ENCODE peak calls at places on chromosome 13, in seven cellular contexts. One of them, this sample, is unnamed.

GRCh38 chr13:46071590-46072249 is 19.2 kb upstream of the ZC3H13 start:
- DNase-seq in stimulated activated naive CD4-positive, alpha-beta T cell: no peak
- DNase-seq in memory B cell: no peak
- DNase-seq in stimulated activated CD8-positive, alpha-beta memory T cell treated with anti-CD3 and anti-CD28 coated beads, Interleukin-7, amount 100 ng/mL, for 1 hour: no peak
- DNase-seq in EL: no peak
- DNase-seq in iris pigment epithelial cell: no peak
- DNase-seq in activated CD4-positive, alpha-beta T cell treated with anti-CD3 and anti-CD28 coated beads, Interleukin-2, amount 10 ng/mL, durations not matched to agents 7 days and 5 days: no peak
- DNase-seq in this sample: no peak

GRCh38 chr13:53064721-53065120 is 36.1 kb downstream of the OLFM4 start:
- DNase-seq in stimulated activated naive CD4-positive, alpha-beta T cell: no peak
- DNase-seq in activated CD4-positive, alpha-beta T cell treated with anti-CD3 and anti-CD28 coated beads, Interleukin-2, amount 10 ng/mL, durations not matched to agents 7 days and 5 days: no peak
- DNase-seq in EL: no peak
- DNase-seq in memory B cell: no peak
- DNase-seq in iris pigment epithelial cell: no peak
- DNase-seq in stimulated activated CD8-positive, alpha-beta memory T cell treated with anti-CD3 and anti-CD28 coated beads, Interleukin-7, amount 100 ng/mL, for 1 hour: no peak
- DNase-seq in this sample: no peak

GRCh38 chr13:61960981-61961380 is 545.3 kb upstream of the PCDH20 start:
- DNase-seq in iris pigment epithelial cell: no peak
- DNase-seq in stimulated activated CD8-positive, alpha-beta memory T cell treated with anti-CD3 and anti-CD28 coated beads, Interleukin-7, amount 100 ng/mL, for 1 hour: no peak
- DNase-seq in stimulated activated naive CD4-positive, alpha-beta T cell: no peak
- DNase-seq in activated CD4-positive, alpha-beta T cell treated with anti-CD3 and anti-CD28 coated beads, Interleukin-2, amount 10 ng/mL, durations not matched to agents 7 days and 5 days: no peak
- DNase-seq in memory B cell: no peak
- DNase-seq in EL: no peak
- DNase-seq in this sample: no peak

GRCh38 chr13:76638882-76639281 is 247.3 kb downstream of the KCTD12 start:
- DNase-seq in memory B cell: no peak
- DNase-seq in EL: no peak
- DNase-seq in stimulated activated CD8-positive, alpha-beta memory T cell treated with anti-CD3 and anti-CD28 coated beads, Interleukin-7, amount 100 ng/mL, for 1 hour: no peak
- DNase-seq in activated CD4-positive, alpha-beta T cell treated with anti-CD3 and anti-CD28 coated beads, Interleukin-2, amount 10 ng/mL, durations not matched to agents 7 days and 5 days: no peak
- DNase-seq in iris pigment epithelial cell: peak
- DNase-seq in stimulated activated naive CD4-positive, alpha-beta T cell: no peak
- DNase-seq in this sample: no peak

GRCh38 chr13:60146491-60146890 is 17.2 kb downstream of the DIAPH3 start:
- DNase-seq in EL: peak
- DNase-seq in iris pigment epithelial cell: peak
- DNase-seq in activated CD4-positive, alpha-beta T cell treated with anti-CD3 and anti-CD28 coated beads, Interleukin-2, amount 10 ng/mL, durations not matched to agents 7 days and 5 days: no peak
- DNase-seq in memory B cell: no peak
- DNase-seq in stimulated activated CD8-positive, alpha-beta memory T cell treated with anti-CD3 and anti-CD28 coated beads, Interleukin-7, amount 100 ng/mL, for 1 hour: no peak
- DNase-seq in stimulated activated naive CD4-positive, alpha-beta T cell: no peak
- DNase-seq in this sample: no peak

GRCh38 chr13:32824671-32825070 is 191.6 kb upstream of the KL start:
- DNase-seq in memory B cell: no peak
- DNase-seq in EL: peak
- DNase-seq in iris pigment epithelial cell: peak
- DNase-seq in activated CD4-positive, alpha-beta T cell treated with anti-CD3 and anti-CD28 coated beads, Interleukin-2, amount 10 ng/mL, durations not matched to agents 7 days and 5 days: no peak
- DNase-seq in stimulated activated naive CD4-positive, alpha-beta T cell: no peak
- DNase-seq in stimulated activated CD8-positive, alpha-beta memory T cell treated with anti-CD3 and anti-CD28 coated beads, Interleukin-7, amount 100 ng/mL, for 1 hour: no peak
- DNase-seq in this sample: no peak

GRCh38 chr13:88042489-88042888 is 371.3 kb downstream of the SLITRK5 start:
- DNase-seq in stimulated activated naive CD4-positive, alpha-beta T cell: no peak
- DNase-seq in memory B cell: no peak
- DNase-seq in EL: peak
- DNase-seq in activated CD4-positive, alpha-beta T cell treated with anti-CD3 and anti-CD28 coated beads, Interleukin-2, amount 10 ng/mL, durations not matched to agents 7 days and 5 days: no peak
- DNase-seq in iris pigment epithelial cell: peak
- DNase-seq in stimulated activated CD8-positive, alpha-beta memory T cell treated with anti-CD3 and anti-CD28 coated beads, Interleukin-7, amount 100 ng/mL, for 1 hour: no peak
- DNase-seq in this sample: no peak

GRCh38 chr13:104937881-104938280 is 1597.6 kb downstream of the EFNB2 start:
- DNase-seq in iris pigment epithelial cell: peak
- DNase-seq in memory B cell: no peak
- DNase-seq in EL: peak
- DNase-seq in stimulated activated naive CD4-positive, alpha-beta T cell: no peak
- DNase-seq in activated CD4-positive, alpha-beta T cell treated with anti-CD3 and anti-CD28 coated beads, Interleukin-2, amount 10 ng/mL, durations not matched to agents 7 days and 5 days: no peak
- DNase-seq in stimulated activated CD8-positive, alpha-beta memory T cell treated with anti-CD3 and anti-CD28 coated beads, Interleukin-7, amount 100 ng/mL, for 1 hour: no peak
- DNase-seq in this sample: no peak

GRCh38 chr13:24271611-24272451 is 37.5 kb upstream of the C1QTNF9 start:
- DNase-seq in iris pigment epithelial cell: peak
- DNase-seq in EL: peak
- DNase-seq in stimulated activated CD8-positive, alpha-beta memory T cell treated with anti-CD3 and anti-CD28 coated beads, Interleukin-7, amount 100 ng/mL, for 1 hour: no peak
- DNase-seq in memory B cell: peak
- DNase-seq in stimulated activated naive CD4-positive, alpha-beta T cell: peak
- DNase-seq in activated CD4-positive, alpha-beta T cell treated with anti-CD3 and anti-CD28 coated beads, Interleukin-2, amount 10 ng/mL, durations not matched to agents 7 days and 5 days: peak
- DNase-seq in this sample: peak

GRCh38 chr13:33571618-33572017 is 246.3 kb upstream of the RFC3 start:
- DNase-seq in activated CD4-positive, alpha-beta T cell treated with anti-CD3 and anti-CD28 coated beads, Interleukin-2, amount 10 ng/mL, durations not matched to agents 7 days and 5 days: no peak
- DNase-seq in iris pigment epithelial cell: no peak
- DNase-seq in memory B cell: no peak
- DNase-seq in stimulated activated naive CD4-positive, alpha-beta T cell: no peak
- DNase-seq in EL: no peak
- DNase-seq in stimulated activated CD8-positive, alpha-beta memory T cell treated with anti-CD3 and anti-CD28 coated beads, Interleukin-7, amount 100 ng/mL, for 1 hour: no peak
- DNase-seq in this sample: no peak